ENCODE peak calls at places on chromosome 4, in four cellular contexts. W is K562, T is HCT116, N is body of pancreas. L is an unnamed sample.

GRCh38 chr4:76386566-76387305 is 34.2 kb downstream of the CCDC158 start:
- DNase-seq in N (no peak), W (no peak), T (no peak), L (no peak)

GRCh38 chr4:110878413-110878812 is 255.5 kb upstream of the PITX2 start:
- DNase-seq in T (peak), W (no peak), N (no peak), L (no peak)

GRCh38 chr4:117786566-117786965 is 247.7 kb upstream of the NDST3 start:
- DNase-seq in N (no peak), T (no peak), W (no peak), L (no peak)

GRCh38 chr4:102500371-102501175 is 586 bp upstream of the NFKB1 start:
- DNase-seq in N (peak), W (peak), T (no peak), L (no peak)

GRCh38 chr4:147753047-147753446 is 21.2 kb downstream of the ARHGAP10 start:
- DNase-seq in W (no peak), T (no peak), N (no peak), L (no peak)

GRCh38 chr4:110612631-110613269 is 10.1 kb downstream of the PITX2 start:
- DNase-seq in W (no peak), N (no peak), T (no peak), L (no peak)

GRCh38 chr4:83223781-83224180 is 60.8 kb downstream of the COQ2 start:
- DNase-seq in T (no peak), W (no peak), N (no peak), L (no peak)

GRCh38 chr4:124736526-124736925 is 24.0 kb upstream of the ANKRD50 start:
- DNase-seq in N (no peak), W (no peak), T (no peak), L (no peak)

GRCh38 chr4:5037553-5038551 is 13.4 kb upstream of the STK32B start:
- DNase-seq in W (peak), N (no peak), T (no peak), L (peak)

GRCh38 chr4:114636192-114636935 is 37.8 kb downstream of the UGT8 start:
- DNase-seq in T (no peak), N (no peak), W (no peak), L (no peak)

GRCh38 chr4:2305766-2306501 is 44.0 kb upstream of the MXD4 start:
- DNase-seq in N (no peak), T (no peak), W (no peak), L (no peak)

GRCh38 chr4:2261110-2261852 is 628 bp downstream of the MXD4 start:
- DNase-seq in W (peak), T (no peak), N (peak), L (peak)

GRCh38 chr4:152909901-152910300 is 26.2 kb upstream of the FHDC1 start:
- DNase-seq in N (no peak), T (no peak), W (no peak), L (no peak)

GRCh38 chr4:112147697-112148096 is 2.4 kb downstream of the FAM241A start:
- DNase-seq in N (no peak), T (no peak), W (no peak), L (no peak)

GRCh38 chr4:107853444-107854325 is 29.0 kb downstream of the SGMS2 start:
- DNase-seq in N (no peak), W (no peak), T (peak), L (peak)
- H3K27ac ChIP-seq in N (no peak), W (no peak), T (peak), L (peak)

GRCh38 chr4:56434599-56435000 is 815 bp downstream of the PPAT start:
- DNase-seq in T (no peak), N (no peak), W (no peak), L (no peak)

GRCh38 chr4:56435748-56436442 is at the start of gene PAICS:
- DNase-seq in N (peak), T (peak), W (peak), L (peak)

GRCh38 chr4:56430203-56430602 is 5.2 kb downstream of the PPAT start:
- DNase-seq in W (no peak), T (no peak), N (no peak), L (no peak)

GRCh38 chr4:56433280-56433679 is 2.1 kb downstream of the PPAT start:
- DNase-seq in N (no peak), T (no peak), W (no peak), L (no peak)

DNA sequence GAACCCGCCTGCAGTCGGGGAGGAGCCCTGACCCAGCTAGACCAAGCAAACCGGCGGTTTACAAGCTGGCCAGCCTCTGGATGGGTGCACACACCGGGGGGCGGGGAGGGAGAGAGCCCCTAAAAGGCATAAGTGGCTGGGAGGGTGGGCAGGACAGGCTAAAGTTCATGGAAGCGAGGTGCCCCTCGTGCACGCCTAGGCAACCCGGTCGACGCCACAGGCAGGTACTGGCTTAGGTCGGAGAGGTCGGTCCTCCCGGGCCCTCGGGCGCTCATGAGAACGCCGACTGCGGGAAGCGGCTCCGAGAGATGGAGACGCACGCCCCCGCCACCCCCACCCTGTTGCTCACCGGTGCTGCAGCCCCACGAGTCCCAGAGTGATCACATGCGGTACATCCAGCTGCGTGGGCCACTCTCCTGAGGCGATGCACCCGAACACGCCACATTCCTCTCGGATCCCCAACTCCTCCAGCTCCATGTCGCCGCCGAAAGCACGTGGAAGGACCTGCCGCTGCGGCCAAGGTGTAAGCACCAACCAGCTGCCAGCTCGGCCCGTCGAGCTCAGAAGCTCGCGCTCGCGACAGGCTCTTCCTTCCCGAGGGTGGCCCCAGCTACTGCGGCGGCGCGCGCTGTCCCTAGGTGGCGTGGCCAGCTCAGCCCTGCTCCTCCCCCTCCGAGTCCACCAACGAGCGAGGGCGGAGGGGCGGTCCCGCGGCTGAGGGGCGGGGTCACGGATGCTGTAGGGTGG is at the start of gene PPAT:
- DNase-seq in W (peak), N (peak), T (peak), L (peak)
- TF ChIP-seq POLR2A in W (peak), N (peak), T (peak), L (peak)

GRCh38 chr4:182192511-182193181 is 50.6 kb upstream of the TENM3 start:
- DNase-seq in W (no peak), N (no peak), T (no peak), L (no peak)
- H3K27ac ChIP-seq in W (no peak), N (no peak), T (no peak), L (no peak)

GRCh38 chr4:15778191-15778741 is at the start of gene CD38:
- DNase-seq in N (no peak), W (no peak), T (no peak), L (peak)

GRCh38 chr4:15777697-15778096 is 431 bp upstream of the CD38 start:
- DNase-seq in T (no peak), N (no peak), W (no peak), L (no peak)

GRCh38 chr4:15779336-15779735 is 1.2 kb downstream of the CD38 start:
- DNase-seq in N (peak), T (no peak), W (no peak), L (peak)

GRCh38 chr4:15779789-15780188 is 1.7 kb downstream of the CD38 start:
- DNase-seq in N (no peak), W (no peak), T (no peak), L (no peak)

DNA sequence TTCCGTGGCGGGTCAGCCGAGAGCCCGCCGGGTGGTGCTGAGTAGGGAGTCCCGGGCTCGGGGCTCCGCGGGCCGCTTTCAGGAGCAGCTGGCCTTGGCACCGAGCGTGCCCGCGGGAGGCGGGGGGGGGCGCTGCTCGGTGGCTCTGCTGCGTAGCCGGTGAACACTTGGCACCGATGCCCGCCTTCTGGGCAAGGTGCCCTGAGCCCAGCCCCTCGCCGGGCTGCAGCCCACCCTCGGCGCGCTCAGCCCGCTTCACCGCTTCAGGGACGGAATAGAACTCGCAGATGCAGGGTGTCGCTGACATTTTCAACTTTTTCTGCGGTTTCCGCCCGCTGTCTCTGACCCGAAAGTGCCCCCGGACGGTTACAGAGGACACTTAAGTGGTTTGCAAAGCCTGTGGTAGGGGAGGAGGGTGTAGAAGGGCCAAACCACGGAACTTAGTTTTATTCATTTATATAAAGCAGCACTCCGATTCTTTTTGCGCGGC is 659 bp downstream of the CD38 start:
- DNase-seq in N (peak), W (no peak), T (no peak), L (peak)
- TF ChIP-seq POLR2A in N (no peak), W (no peak), T (no peak), L (no peak)

GRCh38 chr4:157739237-157739636 is 433.6 kb downstream of the GASK1B start:
- DNase-seq in W (no peak), N (no peak), T (no peak), L (no peak)

GRCh38 chr4:157741642-157742041 is 431.2 kb downstream of the GASK1B start:
- DNase-seq in T (no peak), W (no peak), N (no peak), L (no peak)
- H3K27ac ChIP-seq in T (no peak), W (no peak), N (no peak), L (no peak)

DNA sequence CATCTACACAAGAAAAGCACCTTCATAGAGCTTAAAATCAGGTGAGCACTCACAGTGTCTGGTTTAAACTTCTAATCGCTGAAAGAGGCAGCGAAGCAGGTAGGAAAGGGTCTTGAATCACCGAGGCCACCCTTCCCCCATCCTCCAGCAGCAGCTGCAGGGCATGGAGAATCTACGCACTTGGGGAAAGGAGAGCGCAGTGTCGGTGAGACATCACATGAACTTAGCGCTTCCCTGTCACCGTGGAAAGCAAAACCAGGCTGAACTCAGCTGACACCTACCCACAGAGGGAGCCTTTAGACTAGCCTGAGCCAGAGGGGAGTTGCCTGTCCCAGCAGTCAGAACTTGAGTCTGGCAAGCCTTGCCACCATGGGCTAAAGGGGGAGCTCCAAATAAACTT is 197.2 kb upstream of the ZFP42 start:
- DNase-seq in N (no peak), W (no peak), T (no peak), L (no peak)
- TF ChIP-seq POLR2A in N (no peak), W (no peak), T (no peak), L (no peak)

DNA sequence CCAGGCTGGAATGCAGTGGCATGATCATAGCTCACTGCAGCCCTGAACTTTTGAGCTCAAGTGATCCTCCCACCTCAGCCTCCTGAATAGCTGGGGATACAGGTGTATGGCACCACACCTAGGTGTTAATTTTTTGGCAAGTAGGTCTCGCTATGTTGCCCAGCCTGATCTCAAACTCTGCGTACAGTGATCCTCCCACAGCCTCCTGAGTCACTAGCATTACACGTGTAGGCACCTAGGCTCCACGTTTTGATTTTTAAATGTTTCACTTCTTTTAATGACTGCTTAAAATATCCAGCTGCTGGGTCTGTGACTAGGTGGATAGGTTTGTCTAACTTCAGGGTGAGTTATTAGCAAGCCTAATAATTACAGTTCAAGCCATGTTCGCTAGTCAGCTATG is 44.5 kb downstream of the GATB start:
- DNase-seq in W (no peak), T (no peak), N (no peak), L (no peak)
- H3K27ac ChIP-seq in W (no peak), T (no peak), N (no peak), L (no peak)